ENCODE peak calls at places on chromosomes 7 and 10, in eight cellular contexts. One of them, this sample, is unnamed. For H3K4me1 and H3K36me3, the result is how much of the 10 kb centered on the place peaks cover.

GRCh38 chr10:35605191-35605590 is at the start of gene GJD4:
- DNase-seq in mesendoderm: peak
- DNase-seq in cardiac muscle cell: no peak
- DNase-seq in Panc1: no peak
- DNase-seq in left ventricle myocardium inferior: no peak
- DNase-seq in GM23248: no peak
- DNase-seq in astrocyte: no peak
- DNase-seq in CD8-positive, alpha-beta memory T cell: no peak
- DNase-seq in this sample: no peak

GRCh38 chr10:70232859-70233108 is 445 bp downstream of the PPA1 start:
- DNase-seq in left ventricle myocardium inferior: no peak
- DNase-seq in cardiac muscle cell: no peak
- DNase-seq in GM23248: no peak
- DNase-seq in CD8-positive, alpha-beta memory T cell: no peak
- DNase-seq in astrocyte: no peak
- DNase-seq in mesendoderm: no peak
- DNase-seq in Panc1: no peak
- DNase-seq in this sample: no peak

GRCh38 chr10:89476676-89477075 is 58.7 kb downstream of the SLC16A12 start:
- DNase-seq in CD8-positive, alpha-beta memory T cell: no peak
- DNase-seq in GM23248: no peak
- DNase-seq in cardiac muscle cell: peak
- DNase-seq in mesendoderm: no peak
- DNase-seq in Panc1: no peak
- DNase-seq in astrocyte: peak
- DNase-seq in left ventricle myocardium inferior: no peak
- DNase-seq in this sample: peak

GRCh38 chr7:29598607-29599006 is 35.0 kb downstream of the PRR15 start:
- DNase-seq in left ventricle myocardium inferior: no peak
- DNase-seq in mesendoderm: no peak
- DNase-seq in Panc1: no peak
- DNase-seq in CD8-positive, alpha-beta memory T cell: no peak
- DNase-seq in astrocyte: no peak
- DNase-seq in cardiac muscle cell: no peak
- DNase-seq in GM23248: no peak
- DNase-seq in this sample: no peak

GRCh38 chr7:107446531-107446930 is 23.3 kb upstream of the GPR22 start:
- DNase-seq in left ventricle myocardium inferior: no peak
- DNase-seq in cardiac muscle cell: no peak
- DNase-seq in mesendoderm: no peak
- DNase-seq in CD8-positive, alpha-beta memory T cell: no peak
- DNase-seq in GM23248: peak
- DNase-seq in Panc1: no peak
- DNase-seq in astrocyte: peak
- DNase-seq in this sample: no peak

GRCh38 chr7:45389073-45389872 is 184.9 kb upstream of the ADCY1 start:
- DNase-seq in left ventricle myocardium inferior: no peak
- DNase-seq in astrocyte: no peak
- DNase-seq in mesendoderm: no peak
- DNase-seq in CD8-positive, alpha-beta memory T cell: no peak
- DNase-seq in cardiac muscle cell: no peak
- DNase-seq in GM23248: no peak
- DNase-seq in Panc1: no peak
- DNase-seq in this sample: no peak

GRCh38 chr10:8037941-8038894 is 16.3 kb upstream of the GATA3 start:
- DNase-seq in Panc1: no peak
- DNase-seq in astrocyte: no peak
- DNase-seq in CD8-positive, alpha-beta memory T cell: no peak
- DNase-seq in cardiac muscle cell: no peak
- DNase-seq in GM23248: no peak
- DNase-seq in left ventricle myocardium inferior: no peak
- DNase-seq in mesendoderm: peak
- DNase-seq in this sample: no peak

GRCh38 chr10:49307921-49308320 is 9.0 kb downstream of the C10orf71 start:
- DNase-seq in astrocyte: no peak
- DNase-seq in Panc1: no peak
- DNase-seq in cardiac muscle cell: no peak
- DNase-seq in CD8-positive, alpha-beta memory T cell: no peak
- DNase-seq in mesendoderm: no peak
- DNase-seq in GM23248: no peak
- DNase-seq in left ventricle myocardium inferior: no peak
- DNase-seq in this sample: no peak

GRCh38 chr7:139016931-139017511 is 18.8 kb downstream of the ZC3HAV1L start:
- DNase-seq in GM23248: peak
- DNase-seq in cardiac muscle cell: peak
- DNase-seq in Panc1: peak
- DNase-seq in astrocyte: peak
- DNase-seq in mesendoderm: peak
- DNase-seq in CD8-positive, alpha-beta memory T cell: peak
- DNase-seq in left ventricle myocardium inferior: peak
- DNase-seq in this sample: peak

GRCh38 chr7:17558558-17559332 is 260.3 kb downstream of the AHR start:
- DNase-seq in left ventricle myocardium inferior: no peak
- DNase-seq in mesendoderm: no peak
- DNase-seq in GM23248: peak
- DNase-seq in cardiac muscle cell: no peak
- DNase-seq in CD8-positive, alpha-beta memory T cell: no peak
- DNase-seq in astrocyte: no peak
- DNase-seq in Panc1: no peak
- DNase-seq in this sample: no peak

GRCh38 chr7:17554341-17555015 is 256.0 kb downstream of the AHR start:
- DNase-seq in mesendoderm: no peak
- DNase-seq in astrocyte: no peak
- DNase-seq in cardiac muscle cell: no peak
- DNase-seq in Panc1: no peak
- DNase-seq in left ventricle myocardium inferior: no peak
- DNase-seq in CD8-positive, alpha-beta memory T cell: no peak
- DNase-seq in GM23248: no peak
- DNase-seq in this sample: no peak

GRCh38 chr7:17558135-17558534 is 259.7 kb downstream of the AHR start:
- DNase-seq in left ventricle myocardium inferior: no peak
- DNase-seq in cardiac muscle cell: no peak
- DNase-seq in CD8-positive, alpha-beta memory T cell: no peak
- DNase-seq in Panc1: no peak
- DNase-seq in GM23248: peak
- DNase-seq in mesendoderm: no peak
- DNase-seq in astrocyte: peak
- DNase-seq in this sample: no peak

GRCh38 chr7:17557305-17557704 is 258.9 kb downstream of the AHR start:
- DNase-seq in Panc1: no peak
- DNase-seq in GM23248: peak
- DNase-seq in CD8-positive, alpha-beta memory T cell: no peak
- DNase-seq in astrocyte: peak
- DNase-seq in cardiac muscle cell: peak
- DNase-seq in mesendoderm: no peak
- DNase-seq in left ventricle myocardium inferior: no peak
- DNase-seq in this sample: no peak

GRCh38 chr7:17556247-17556646 is 257.8 kb downstream of the AHR start:
- DNase-seq in CD8-positive, alpha-beta memory T cell: no peak
- DNase-seq in mesendoderm: no peak
- DNase-seq in astrocyte: no peak
- DNase-seq in left ventricle myocardium inferior: peak
- DNase-seq in cardiac muscle cell: no peak
- DNase-seq in Panc1: no peak
- DNase-seq in GM23248: no peak
- DNase-seq in this sample: no peak
- H3K4me1 ChIP-seq in CD8-positive, alpha-beta memory T cell: under half
- H3K4me1 ChIP-seq in mesendoderm: under half
- H3K4me1 ChIP-seq in astrocyte: under half
- H3K4me1 ChIP-seq in left ventricle myocardium inferior: under half
- H3K4me1 ChIP-seq in cardiac muscle cell: under half
- H3K4me1 ChIP-seq in Panc1: under half
- H3K4me1 ChIP-seq in GM23248: under half
- H3K4me1 ChIP-seq in this sample: under half

DNA sequence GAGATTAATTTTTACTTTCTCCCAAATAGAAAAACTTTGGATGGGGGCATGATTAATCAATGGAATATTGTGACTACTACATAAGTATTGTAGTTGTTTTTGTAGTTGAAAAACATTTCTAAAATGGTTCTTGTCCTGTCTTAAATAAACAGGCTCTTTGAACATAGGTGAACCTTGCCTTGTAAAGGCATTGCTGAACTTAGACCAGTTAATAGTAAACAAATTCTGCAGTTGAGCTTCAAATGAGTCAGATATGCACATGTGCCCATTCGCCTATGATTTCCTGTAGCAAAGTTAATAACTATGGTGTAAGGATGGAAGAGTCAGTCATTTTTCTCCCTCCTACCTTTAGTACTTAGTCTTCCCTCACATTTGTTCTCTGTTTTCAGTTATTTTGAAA is 22.6 kb downstream of the CUTC start:
- DNase-seq in left ventricle myocardium inferior: no peak
- DNase-seq in Panc1: no peak
- DNase-seq in mesendoderm: no peak
- DNase-seq in CD8-positive, alpha-beta memory T cell: no peak
- DNase-seq in astrocyte: no peak
- DNase-seq in GM23248: peak
- DNase-seq in cardiac muscle cell: no peak
- DNase-seq in this sample: no peak
- H3K36me3 ChIP-seq in left ventricle myocardium inferior: half or more
- H3K36me3 ChIP-seq in Panc1: under half
- H3K36me3 ChIP-seq in mesendoderm: under half
- H3K36me3 ChIP-seq in CD8-positive, alpha-beta memory T cell: under half
- H3K36me3 ChIP-seq in astrocyte: under half
- H3K36me3 ChIP-seq in GM23248: under half
- H3K36me3 ChIP-seq in cardiac muscle cell: half or more
- H3K36me3 ChIP-seq in this sample: half or more

GRCh38 chr10:945778-946177 is 14.3 kb upstream of the LARP4B start:
- DNase-seq in GM23248: no peak
- DNase-seq in CD8-positive, alpha-beta memory T cell: no peak
- DNase-seq in Panc1: no peak
- DNase-seq in astrocyte: no peak
- DNase-seq in mesendoderm: peak
- DNase-seq in cardiac muscle cell: no peak
- DNase-seq in left ventricle myocardium inferior: no peak
- DNase-seq in this sample: no peak

GRCh38 chr10:947881-948280 is 16.4 kb upstream of the LARP4B start:
- DNase-seq in astrocyte: no peak
- DNase-seq in mesendoderm: no peak
- DNase-seq in cardiac muscle cell: no peak
- DNase-seq in Panc1: no peak
- DNase-seq in CD8-positive, alpha-beta memory T cell: no peak
- DNase-seq in left ventricle myocardium inferior: no peak
- DNase-seq in GM23248: no peak
- DNase-seq in this sample: no peak

GRCh38 chr10:947051-947450 is 15.5 kb upstream of the LARP4B start:
- DNase-seq in cardiac muscle cell: no peak
- DNase-seq in left ventricle myocardium inferior: no peak
- DNase-seq in GM23248: no peak
- DNase-seq in Panc1: no peak
- DNase-seq in CD8-positive, alpha-beta memory T cell: no peak
- DNase-seq in astrocyte: no peak
- DNase-seq in mesendoderm: no peak
- DNase-seq in this sample: no peak

GRCh38 chr10:943334-944033 is 12.0 kb upstream of the LARP4B start:
- DNase-seq in left ventricle myocardium inferior: no peak
- DNase-seq in mesendoderm: no peak
- DNase-seq in astrocyte: no peak
- DNase-seq in CD8-positive, alpha-beta memory T cell: no peak
- DNase-seq in GM23248: no peak
- DNase-seq in cardiac muscle cell: no peak
- DNase-seq in Panc1: no peak
- DNase-seq in this sample: no peak

DNA sequence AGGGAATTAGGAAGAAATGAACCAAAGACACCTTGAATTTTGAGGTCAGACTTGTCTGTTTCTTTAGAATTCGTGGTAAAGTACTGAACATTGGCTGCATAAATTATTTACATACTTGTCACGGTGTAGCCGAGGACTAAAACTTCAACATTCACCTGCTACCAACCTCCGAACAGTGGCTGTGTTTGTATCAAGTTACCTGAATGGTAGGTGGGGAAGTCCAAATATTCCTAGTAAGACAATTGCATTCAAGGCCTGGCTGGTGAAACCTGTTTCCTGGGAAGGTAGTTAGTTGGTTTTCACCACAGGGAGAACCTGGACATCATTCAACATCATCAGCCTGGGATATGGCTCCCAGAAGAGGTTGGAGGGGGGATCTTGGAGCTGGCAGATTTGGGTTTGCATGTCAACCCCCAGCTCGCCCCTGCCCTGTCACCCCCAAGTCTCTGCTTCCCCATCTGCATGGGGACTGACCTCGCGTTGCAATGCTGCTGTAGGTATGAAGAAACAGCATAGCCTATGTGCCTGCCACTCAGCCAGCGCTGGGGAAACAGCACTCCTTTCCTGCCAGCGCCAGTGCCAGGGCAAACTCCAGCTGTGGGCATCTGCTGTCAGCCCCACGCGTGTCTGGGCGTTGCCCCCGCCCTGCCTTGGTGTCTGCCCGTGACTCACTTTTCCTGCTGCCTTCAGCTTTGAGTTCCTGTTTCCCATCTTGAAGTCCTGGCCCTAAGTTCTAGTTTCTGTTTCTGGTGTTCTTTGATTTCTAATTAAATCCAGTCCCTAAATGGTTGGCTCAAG is 12.7 kb upstream of the LARP4B start:
- DNase-seq in astrocyte: no peak
- DNase-seq in left ventricle myocardium inferior: peak
- DNase-seq in GM23248: peak
- DNase-seq in mesendoderm: no peak
- DNase-seq in Panc1: no peak
- DNase-seq in CD8-positive, alpha-beta memory T cell: no peak
- DNase-seq in cardiac muscle cell: peak
- DNase-seq in this sample: no peak
- H3K4me3 ChIP-seq in astrocyte: no peak
- H3K4me3 ChIP-seq in left ventricle myocardium inferior: no peak
- H3K4me3 ChIP-seq in GM23248: peak
- H3K4me3 ChIP-seq in mesendoderm: no peak
- H3K4me3 ChIP-seq in Panc1: no peak
- H3K4me3 ChIP-seq in CD8-positive, alpha-beta memory T cell: no peak
- H3K4me3 ChIP-seq in cardiac muscle cell: no peak
- H3K4me3 ChIP-seq in this sample: no peak

GRCh38 chr10:62048919-62049636 is 147.6 kb downstream of the ARID5B start:
- DNase-seq in cardiac muscle cell: peak
- DNase-seq in astrocyte: peak
- DNase-seq in GM23248: peak
- DNase-seq in Panc1: peak
- DNase-seq in left ventricle myocardium inferior: peak
- DNase-seq in mesendoderm: peak
- DNase-seq in CD8-positive, alpha-beta memory T cell: no peak
- DNase-seq in this sample: peak

GRCh38 chr10:62046522-62047239 is 145.2 kb downstream of the ARID5B start:
- DNase-seq in cardiac muscle cell: peak
- DNase-seq in Panc1: no peak
- DNase-seq in GM23248: peak
- DNase-seq in left ventricle myocardium inferior: no peak
- DNase-seq in astrocyte: peak
- DNase-seq in CD8-positive, alpha-beta memory T cell: no peak
- DNase-seq in mesendoderm: peak
- DNase-seq in this sample: peak

GRCh38 chr10:62048473-62048872 is 147.0 kb downstream of the ARID5B start:
- DNase-seq in mesendoderm: no peak
- DNase-seq in Panc1: no peak
- DNase-seq in CD8-positive, alpha-beta memory T cell: no peak
- DNase-seq in left ventricle myocardium inferior: no peak
- DNase-seq in GM23248: no peak
- DNase-seq in cardiac muscle cell: no peak
- DNase-seq in astrocyte: no peak
- DNase-seq in this sample: no peak

GRCh38 chr10:62047240-62047897 is 145.9 kb downstream of the ARID5B start:
- DNase-seq in left ventricle myocardium inferior: no peak
- DNase-seq in GM23248: peak
- DNase-seq in Panc1: no peak
- DNase-seq in cardiac muscle cell: no peak
- DNase-seq in mesendoderm: no peak
- DNase-seq in astrocyte: peak
- DNase-seq in CD8-positive, alpha-beta memory T cell: no peak
- DNase-seq in this sample: no peak

GRCh38 chr10:62047960-62048383 is 146.5 kb downstream of the ARID5B start:
- DNase-seq in cardiac muscle cell: peak
- DNase-seq in Panc1: no peak
- DNase-seq in left ventricle myocardium inferior: no peak
- DNase-seq in mesendoderm: no peak
- DNase-seq in CD8-positive, alpha-beta memory T cell: no peak
- DNase-seq in GM23248: peak
- DNase-seq in astrocyte: no peak
- DNase-seq in this sample: no peak
- H3K4me1 ChIP-seq in cardiac muscle cell: half or more
- H3K4me1 ChIP-seq in Panc1: half or more
- H3K4me1 ChIP-seq in left ventricle myocardium inferior: half or more
- H3K4me1 ChIP-seq in mesendoderm: under half
- H3K4me1 ChIP-seq in CD8-positive, alpha-beta memory T cell: half or more
- H3K4me1 ChIP-seq in GM23248: half or more
- H3K4me1 ChIP-seq in astrocyte: half or more
- H3K4me1 ChIP-seq in this sample: half or more